ENCODE peak calls at places on chromosomes 13 and 19, in eight cellular contexts. One of them, this sample, is unnamed.

GRCh38 chr13:20550799-20551198 is 16.2 kb upstream of the IFT88 start:
- DNase-seq in mammary epithelial cell: no peak
- DNase-seq in AG09319: no peak
- DNase-seq in CD8-positive, alpha-beta T cell: no peak
- DNase-seq in WTC11: no peak
- DNase-seq in IMR-90: no peak
- DNase-seq in psoas muscle: no peak
- DNase-seq in LNCaP clone FGC: no peak
- DNase-seq in this sample: no peak

GRCh38 chr19:20414133-20414532 is 151.4 kb downstream of the ZNF737 start:
- DNase-seq in mammary epithelial cell: peak; percentile 6
- DNase-seq in AG09319: no peak
- DNase-seq in CD8-positive, alpha-beta T cell: no peak
- DNase-seq in WTC11: no peak
- DNase-seq in IMR-90: no peak
- DNase-seq in psoas muscle: no peak
- DNase-seq in LNCaP clone FGC: no peak
- DNase-seq in this sample: no peak

GRCh38 chr13:55244991-55245644 is 1895.6 kb upstream of the PRR20A start:
- DNase-seq in mammary epithelial cell: no peak
- DNase-seq in AG09319: no peak
- DNase-seq in CD8-positive, alpha-beta T cell: no peak
- DNase-seq in WTC11: peak; percentile 62
- DNase-seq in IMR-90: no peak
- DNase-seq in psoas muscle: no peak
- DNase-seq in LNCaP clone FGC: peak; percentile 7
- DNase-seq in this sample: no peak

GRCh38 chr13:58376775-58377174 is 745.2 kb downstream of the PCDH17 start:
- DNase-seq in mammary epithelial cell: no peak
- DNase-seq in AG09319: no peak
- DNase-seq in CD8-positive, alpha-beta T cell: no peak
- DNase-seq in WTC11: no peak
- DNase-seq in IMR-90: no peak
- DNase-seq in psoas muscle: no peak
- DNase-seq in LNCaP clone FGC: no peak
- DNase-seq in this sample: no peak

GRCh38 chr13:40969169-40969901 is 49.8 kb downstream of the ELF1 start:
- DNase-seq in mammary epithelial cell: no peak
- DNase-seq in AG09319: no peak
- DNase-seq in CD8-positive, alpha-beta T cell: no peak
- DNase-seq in WTC11: no peak
- DNase-seq in IMR-90: no peak
- DNase-seq in psoas muscle: no peak
- DNase-seq in LNCaP clone FGC: no peak
- DNase-seq in this sample: no peak

GRCh38 chr13:85698236-85698635 is 101.0 kb downstream of the SLITRK6 start:
- DNase-seq in mammary epithelial cell: peak; percentile 30
- DNase-seq in AG09319: no peak
- DNase-seq in CD8-positive, alpha-beta T cell: no peak
- DNase-seq in WTC11: no peak
- DNase-seq in IMR-90: peak; percentile 27
- DNase-seq in psoas muscle: no peak
- DNase-seq in LNCaP clone FGC: no peak
- DNase-seq in this sample: no peak

GRCh38 chr19:55342044-55342531 is 2.4 kb downstream of the KMT5C start:
- DNase-seq in mammary epithelial cell: no peak
- DNase-seq in AG09319: no peak
- DNase-seq in CD8-positive, alpha-beta T cell: no peak
- DNase-seq in WTC11: no peak
- DNase-seq in IMR-90: no peak
- DNase-seq in psoas muscle: no peak
- DNase-seq in LNCaP clone FGC: no peak
- DNase-seq in this sample: no peak

GRCh38 chr19:4019578-4019977 is 12.0 kb downstream of the PIAS4 start:
- DNase-seq in mammary epithelial cell: no peak
- DNase-seq in AG09319: no peak
- DNase-seq in CD8-positive, alpha-beta T cell: no peak
- DNase-seq in WTC11: no peak
- DNase-seq in IMR-90: no peak
- DNase-seq in psoas muscle: no peak
- DNase-seq in LNCaP clone FGC: no peak
- DNase-seq in this sample: no peak

GRCh38 chr13:79451500-79451962 is 29.4 kb upstream of the NDFIP2 start:
- DNase-seq in mammary epithelial cell: peak; percentile 93
- DNase-seq in AG09319: peak; percentile 61
- DNase-seq in CD8-positive, alpha-beta T cell: peak; percentile 83
- DNase-seq in WTC11: peak; percentile 19
- DNase-seq in IMR-90: peak; percentile 92
- DNase-seq in psoas muscle: no peak
- DNase-seq in LNCaP clone FGC: no peak
- DNase-seq in this sample: no peak

GRCh38 chr13:95083758-95084157 is 217.5 kb downstream of the ABCC4 start:
- DNase-seq in mammary epithelial cell: peak; percentile 65
- DNase-seq in AG09319: no peak
- DNase-seq in CD8-positive, alpha-beta T cell: no peak
- DNase-seq in WTC11: no peak
- DNase-seq in IMR-90: peak; percentile 90
- DNase-seq in psoas muscle: no peak
- DNase-seq in LNCaP clone FGC: no peak
- DNase-seq in this sample: no peak

GRCh38 chr19:39175564-39175963 is 21.2 kb upstream of the NCCRP1 start:
- DNase-seq in mammary epithelial cell: no peak
- DNase-seq in AG09319: no peak
- DNase-seq in CD8-positive, alpha-beta T cell: no peak
- DNase-seq in WTC11: no peak
- DNase-seq in IMR-90: no peak
- DNase-seq in psoas muscle: no peak
- DNase-seq in LNCaP clone FGC: no peak
- DNase-seq in this sample: no peak

GRCh38 chr19:13366529-13367143 is 139.6 kb downstream of the CACNA1A start:
- DNase-seq in mammary epithelial cell: peak; percentile 5
- DNase-seq in AG09319: no peak
- DNase-seq in CD8-positive, alpha-beta T cell: no peak
- DNase-seq in WTC11: peak; percentile 16
- DNase-seq in IMR-90: peak; percentile 31
- DNase-seq in psoas muscle: no peak
- DNase-seq in LNCaP clone FGC: no peak
- DNase-seq in this sample: no peak

GRCh38 chr19:36032251-36033104 is at the start of gene CLIP3:
- DNase-seq in mammary epithelial cell: no peak
- DNase-seq in AG09319: peak; percentile 45
- DNase-seq in CD8-positive, alpha-beta T cell: peak; percentile 69
- DNase-seq in WTC11: peak; percentile 81
- DNase-seq in IMR-90: peak; percentile 62
- DNase-seq in psoas muscle: peak; percentile 61
- DNase-seq in LNCaP clone FGC: no peak
- DNase-seq in this sample: no peak

GRCh38 chr13:102948006-102948405 is 102.2 kb downstream of the ERCC5 start:
- DNase-seq in mammary epithelial cell: no peak
- DNase-seq in AG09319: no peak
- DNase-seq in CD8-positive, alpha-beta T cell: no peak
- DNase-seq in WTC11: no peak
- DNase-seq in IMR-90: no peak
- DNase-seq in psoas muscle: no peak
- DNase-seq in LNCaP clone FGC: peak; percentile 37
- DNase-seq in this sample: no peak

GRCh38 chr19:34228347-34228746 is 26.0 kb upstream of the GARRE1 start:
- DNase-seq in mammary epithelial cell: peak; percentile 37
- DNase-seq in AG09319: no peak
- DNase-seq in CD8-positive, alpha-beta T cell: no peak
- DNase-seq in WTC11: no peak
- DNase-seq in IMR-90: peak; percentile 45
- DNase-seq in psoas muscle: no peak
- DNase-seq in LNCaP clone FGC: no peak
- DNase-seq in this sample: no peak

GRCh38 chr13:48278806-48279205 is 24.7 kb upstream of the RB1 start:
- DNase-seq in mammary epithelial cell: no peak
- DNase-seq in AG09319: no peak
- DNase-seq in CD8-positive, alpha-beta T cell: no peak
- DNase-seq in WTC11: no peak
- DNase-seq in IMR-90: no peak
- DNase-seq in psoas muscle: no peak
- DNase-seq in LNCaP clone FGC: no peak
- DNase-seq in this sample: no peak

GRCh38 chr13:67148219-67148583 is 81.9 kb downstream of the PCDH9 start:
- DNase-seq in mammary epithelial cell: peak; percentile 30
- DNase-seq in AG09319: no peak
- DNase-seq in CD8-positive, alpha-beta T cell: no peak
- DNase-seq in WTC11: no peak
- DNase-seq in IMR-90: peak; percentile 68
- DNase-seq in psoas muscle: no peak
- DNase-seq in LNCaP clone FGC: no peak
- DNase-seq in this sample: no peak

GRCh38 chr13:109569938-109570711 is 216.3 kb downstream of the IRS2 start:
- DNase-seq in mammary epithelial cell: no peak
- DNase-seq in AG09319: no peak
- DNase-seq in CD8-positive, alpha-beta T cell: peak; percentile 62
- DNase-seq in WTC11: no peak
- DNase-seq in IMR-90: no peak
- DNase-seq in psoas muscle: no peak
- DNase-seq in LNCaP clone FGC: peak; percentile 81
- DNase-seq in this sample: no peak

GRCh38 chr13:65926750-65927171 is 1303.4 kb downstream of the PCDH9 start:
- DNase-seq in mammary epithelial cell: no peak
- DNase-seq in AG09319: no peak
- DNase-seq in CD8-positive, alpha-beta T cell: no peak
- DNase-seq in WTC11: peak; percentile 66
- DNase-seq in IMR-90: no peak
- DNase-seq in psoas muscle: no peak
- DNase-seq in LNCaP clone FGC: no peak
- DNase-seq in this sample: no peak
- TF ChIP-seq CTCF in mammary epithelial cell: peak; percentile 10
- TF ChIP-seq CTCF in AG09319: no peak
- TF ChIP-seq CTCF in CD8-positive, alpha-beta T cell: no peak
- TF ChIP-seq CTCF in WTC11: no peak
- TF ChIP-seq CTCF in IMR-90: no peak
- TF ChIP-seq CTCF in psoas muscle: no peak
- TF ChIP-seq CTCF in LNCaP clone FGC: peak; percentile 19
- TF ChIP-seq CTCF in this sample: no peak

DNA sequence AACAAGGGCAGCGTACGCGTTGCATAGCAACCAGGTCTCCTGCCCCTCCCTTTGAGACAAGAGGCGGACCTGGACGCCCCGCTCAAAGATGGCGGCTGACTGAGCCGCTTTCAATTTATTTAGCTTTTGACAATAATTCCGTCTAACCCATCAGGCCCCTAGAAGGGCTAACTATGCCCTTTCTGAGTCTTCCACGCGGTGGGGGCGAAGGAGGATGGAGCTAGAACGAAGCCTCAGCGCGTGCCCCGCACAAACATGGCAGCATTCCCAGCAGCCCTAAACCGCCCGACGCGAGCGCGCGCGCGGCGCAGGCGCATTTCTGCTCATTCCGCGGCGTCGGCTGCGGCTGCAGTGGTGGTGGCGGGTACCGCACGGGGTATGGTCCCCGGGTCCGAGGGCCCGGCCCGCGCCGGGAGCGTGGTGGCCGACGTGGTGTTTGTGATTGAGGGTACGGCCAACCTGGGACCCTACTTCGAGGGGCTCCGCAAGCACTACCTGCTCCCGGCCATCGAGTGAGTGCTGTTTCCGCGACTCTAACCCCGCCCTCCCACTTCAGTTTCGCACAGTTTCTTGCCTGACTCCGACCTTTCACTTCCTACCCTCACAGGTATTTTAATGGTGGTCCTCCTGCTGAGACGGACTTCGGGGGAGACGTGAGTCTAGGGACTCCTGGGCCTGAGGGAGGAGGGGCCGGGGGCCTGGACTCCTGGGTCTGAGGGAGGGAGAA is at the start of gene MED25:
- DNase-seq in mammary epithelial cell: peak; percentile 78
- DNase-seq in AG09319: peak; percentile 61
- DNase-seq in CD8-positive, alpha-beta T cell: peak; percentile 94
- DNase-seq in WTC11: peak; percentile 86
- DNase-seq in IMR-90: peak; percentile 76
- DNase-seq in psoas muscle: peak; percentile 89
- DNase-seq in LNCaP clone FGC: peak; percentile 56
- DNase-seq in this sample: peak; percentile 75
- TF ChIP-seq CTCF in mammary epithelial cell: no peak
- TF ChIP-seq CTCF in AG09319: no peak
- TF ChIP-seq CTCF in CD8-positive, alpha-beta T cell: peak; percentile 19
- TF ChIP-seq CTCF in WTC11: no peak
- TF ChIP-seq CTCF in IMR-90: no peak
- TF ChIP-seq CTCF in psoas muscle: peak; percentile 31
- TF ChIP-seq CTCF in LNCaP clone FGC: no peak
- TF ChIP-seq CTCF in this sample: peak; percentile 83

GRCh38 chr19:29476528-29476927 is 49.3 kb upstream of the VSTM2B start:
- DNase-seq in mammary epithelial cell: no peak
- DNase-seq in AG09319: no peak
- DNase-seq in CD8-positive, alpha-beta T cell: no peak
- DNase-seq in WTC11: no peak
- DNase-seq in IMR-90: no peak
- DNase-seq in psoas muscle: no peak
- DNase-seq in LNCaP clone FGC: no peak
- DNase-seq in this sample: no peak

GRCh38 chr19:29480507-29480906 is 45.3 kb upstream of the VSTM2B start:
- DNase-seq in mammary epithelial cell: no peak
- DNase-seq in AG09319: no peak
- DNase-seq in CD8-positive, alpha-beta T cell: peak; percentile 25
- DNase-seq in WTC11: no peak
- DNase-seq in IMR-90: no peak
- DNase-seq in psoas muscle: no peak
- DNase-seq in LNCaP clone FGC: no peak
- DNase-seq in this sample: no peak

GRCh38 chr19:29479941-29480340 is 45.9 kb upstream of the VSTM2B start:
- DNase-seq in mammary epithelial cell: no peak
- DNase-seq in AG09319: no peak
- DNase-seq in CD8-positive, alpha-beta T cell: peak; percentile 31
- DNase-seq in WTC11: no peak
- DNase-seq in IMR-90: no peak
- DNase-seq in psoas muscle: no peak
- DNase-seq in LNCaP clone FGC: no peak
- DNase-seq in this sample: no peak

GRCh38 chr19:29477831-29478577 is 47.8 kb upstream of the VSTM2B start:
- DNase-seq in mammary epithelial cell: no peak
- DNase-seq in AG09319: no peak
- DNase-seq in CD8-positive, alpha-beta T cell: peak; percentile 21
- DNase-seq in WTC11: no peak
- DNase-seq in IMR-90: no peak
- DNase-seq in psoas muscle: no peak
- DNase-seq in LNCaP clone FGC: no peak
- DNase-seq in this sample: no peak

GRCh38 chr19:29478578-29479565 is 46.9 kb upstream of the VSTM2B start:
- DNase-seq in mammary epithelial cell: no peak
- DNase-seq in AG09319: no peak
- DNase-seq in CD8-positive, alpha-beta T cell: peak; percentile 42
- DNase-seq in WTC11: peak; percentile 90
- DNase-seq in IMR-90: no peak
- DNase-seq in psoas muscle: no peak
- DNase-seq in LNCaP clone FGC: no peak
- DNase-seq in this sample: no peak
- TF ChIP-seq CTCF in mammary epithelial cell: no peak
- TF ChIP-seq CTCF in AG09319: peak; percentile 29
- TF ChIP-seq CTCF in CD8-positive, alpha-beta T cell: no peak
- TF ChIP-seq CTCF in WTC11: peak; percentile 39
- TF ChIP-seq CTCF in IMR-90: peak; percentile 20
- TF ChIP-seq CTCF in psoas muscle: peak; percentile 4
- TF ChIP-seq CTCF in LNCaP clone FGC: peak; percentile 57
- TF ChIP-seq CTCF in this sample: no peak

DNA sequence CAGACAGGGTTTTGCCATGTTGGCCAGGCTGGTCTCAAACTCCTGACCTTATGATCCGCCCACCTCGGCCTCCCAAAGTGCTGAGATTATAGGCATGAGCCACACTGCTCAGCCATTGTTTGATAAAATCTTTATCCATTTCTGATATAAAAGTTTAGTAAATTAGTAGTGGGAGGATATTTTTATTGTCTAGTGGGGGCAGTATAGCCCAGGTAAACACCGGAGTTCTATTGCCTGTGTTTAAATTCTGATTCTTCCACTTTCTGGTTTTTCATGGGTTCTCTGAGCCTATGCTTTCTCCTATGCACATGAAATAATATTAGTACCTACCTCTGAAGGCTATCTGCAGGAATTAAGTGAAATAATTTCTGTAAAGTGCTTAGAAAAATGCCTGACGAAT is 20.1 kb upstream of the ARHGEF18 start:
- DNase-seq in mammary epithelial cell: no peak
- DNase-seq in AG09319: no peak
- DNase-seq in CD8-positive, alpha-beta T cell: no peak
- DNase-seq in WTC11: no peak
- DNase-seq in IMR-90: no peak
- DNase-seq in psoas muscle: no peak
- DNase-seq in LNCaP clone FGC: no peak
- DNase-seq in this sample: no peak
- TF ChIP-seq CTCF in mammary epithelial cell: no peak
- TF ChIP-seq CTCF in AG09319: no peak
- TF ChIP-seq CTCF in CD8-positive, alpha-beta T cell: no peak
- TF ChIP-seq CTCF in WTC11: no peak
- TF ChIP-seq CTCF in IMR-90: no peak
- TF ChIP-seq CTCF in psoas muscle: no peak
- TF ChIP-seq CTCF in LNCaP clone FGC: no peak
- TF ChIP-seq CTCF in this sample: no peak

This sample was measured in breast epithelium.